ENCODE peak calls at places on chromosomes 7 and 10, in four cellular contexts. One of them, this sample, is unnamed.

GRCh38 chr7:19589436-19589835 is 119.4 kb downstream of the POLR1F start:
- DNase-seq in H4: no peak
- DNase-seq in WTC11: no peak
- DNase-seq in ascending aorta: no peak
- DNase-seq in this sample: no peak

GRCh38 chr10:29146311-29146710 is 142.6 kb upstream of the LYZL1 start:
- DNase-seq in H4: no peak
- DNase-seq in WTC11: no peak
- DNase-seq in ascending aorta: no peak
- DNase-seq in this sample: no peak

GRCh38 chr7:957418-958220 is 3.1 kb upstream of the ADAP1 start:
- DNase-seq in H4: no peak
- DNase-seq in WTC11: peak
- DNase-seq in ascending aorta: peak
- DNase-seq in this sample: no peak

GRCh38 chr10:90604636-90605035 is 253.2 kb downstream of the HTR7 start:
- DNase-seq in H4: no peak
- DNase-seq in WTC11: no peak
- DNase-seq in ascending aorta: no peak
- DNase-seq in this sample: no peak

GRCh38 chr10:88091490-88092061 is 228.2 kb downstream of the PTEN start:
- DNase-seq in H4: no peak
- DNase-seq in WTC11: no peak
- DNase-seq in ascending aorta: no peak
- DNase-seq in this sample: no peak

GRCh38 chr10:34235164-34235832 is 579.8 kb downstream of the PARD3 start:
- DNase-seq in H4: peak
- DNase-seq in WTC11: no peak
- DNase-seq in ascending aorta: no peak
- DNase-seq in this sample: peak

GRCh38 chr7:131726680-131727079 is 170.3 kb upstream of the PODXL start:
- DNase-seq in H4: no peak
- DNase-seq in WTC11: no peak
- DNase-seq in ascending aorta: no peak
- DNase-seq in this sample: no peak

GRCh38 chr7:13946181-13946580 is 43.3 kb downstream of the ETV1 start:
- DNase-seq in H4: no peak
- DNase-seq in WTC11: no peak
- DNase-seq in ascending aorta: no peak
- DNase-seq in this sample: peak

GRCh38 chr7:34019431-34019830 is 114.1 kb downstream of the BMPER start:
- DNase-seq in H4: no peak
- DNase-seq in WTC11: no peak
- DNase-seq in ascending aorta: no peak
- DNase-seq in this sample: no peak

GRCh38 chr10:103605359-103606156 is 112.1 kb downstream of the NEURL1 start:
- DNase-seq in H4: no peak
- DNase-seq in WTC11: peak
- DNase-seq in ascending aorta: peak
- DNase-seq in this sample: peak

GRCh38 chr10:70540089-70540788 is 61.7 kb downstream of the PALD1 start:
- DNase-seq in H4: no peak
- DNase-seq in WTC11: peak
- DNase-seq in ascending aorta: no peak
- DNase-seq in this sample: no peak

GRCh38 chr10:60138842-60139241 is 232.5 kb upstream of the CCDC6 start:
- DNase-seq in H4: no peak
- DNase-seq in WTC11: no peak
- DNase-seq in ascending aorta: no peak
- DNase-seq in this sample: no peak

GRCh38 chr10:86711237-86711956 is 43.1 kb downstream of the LDB3 start:
- DNase-seq in H4: peak
- DNase-seq in WTC11: peak
- DNase-seq in ascending aorta: peak
- DNase-seq in this sample: peak

GRCh38 chr10:105542401-105542800 is 901.3 kb downstream of the SORCS3 start:
- DNase-seq in H4: no peak
- DNase-seq in WTC11: no peak
- DNase-seq in ascending aorta: no peak
- DNase-seq in this sample: no peak

GRCh38 chr10:37495415-37495814 is 362.0 kb downstream of the ZNF248 start:
- DNase-seq in H4: peak
- DNase-seq in WTC11: no peak
- DNase-seq in ascending aorta: no peak
- DNase-seq in this sample: no peak

GRCh38 chr10:59234814-59235429 is 58.5 kb downstream of the PHYHIPL start:
- DNase-seq in H4: peak
- DNase-seq in WTC11: no peak
- DNase-seq in ascending aorta: no peak
- DNase-seq in this sample: peak

GRCh38 chr10:77529050-77529576 is 108.5 kb downstream of the KCNMA1 start:
- DNase-seq in H4: no peak
- DNase-seq in WTC11: no peak
- DNase-seq in ascending aorta: no peak
- DNase-seq in this sample: no peak

GRCh38 chr7:6228865-6229264 is 43.6 kb downstream of the CYTH3 start:
- DNase-seq in H4: peak
- DNase-seq in WTC11: no peak
- DNase-seq in ascending aorta: no peak
- DNase-seq in this sample: peak

GRCh38 chr10:96025566-96025965 is 17.8 kb upstream of the CCNJ start:
- DNase-seq in H4: peak
- DNase-seq in WTC11: peak
- DNase-seq in ascending aorta: no peak
- DNase-seq in this sample: no peak

GRCh38 chr7:150717821-150718420 is 1.5 kb downstream of the GIMAP1 start:
- DNase-seq in H4: no peak
- DNase-seq in WTC11: no peak
- DNase-seq in ascending aorta: no peak
- DNase-seq in this sample: no peak

GRCh38 chr10:11212686-11213085 is 195.0 kb downstream of the CELF2 start:
- DNase-seq in H4: no peak
- DNase-seq in WTC11: no peak
- DNase-seq in ascending aorta: no peak
- DNase-seq in this sample: no peak

This sample was measured in astrocyte of the spinal cord.